ENCODE peak calls at places on chromosomes 7 and 10, in eight cellular contexts. X is activated CD8-positive, alpha-beta T cell treated with anti-CD3 and anti-CD28 coated beads for 36 hours; A is adrenal gland; O is adipocyte; D is D341Med; I is G401; K is OCI-LY7; G is T-helper 17 cell. T is an unnamed sample.

GRCh38 chr10:43249962-43250624 is 16.8 kb downstream of the RASGEF1A start:
- DNase-seq in X (peak), A (no peak), O (no peak), D (no peak), I (no peak), K (no peak), G (no peak), T (no peak)

GRCh38 chr7:157589680-157590079 is 252.9 kb downstream of the DNAJB6 start:
- DNase-seq in X (no peak), A (no peak), O (no peak), D (no peak), I (no peak), K (no peak), G (no peak), T (no peak)

GRCh38 chr7:50620418-50620817 is 55.2 kb upstream of the DDC start:
- DNase-seq in X (no peak), A (no peak), O (no peak), D (peak), I (no peak), K (no peak), G (no peak), T (no peak)

GRCh38 chr10:125102821-125103220 is 57.5 kb downstream of the CTBP2 start:
- DNase-seq in X (no peak), A (no peak), O (no peak), D (no peak), I (peak), K (peak), G (no peak), T (no peak)

GRCh38 chr7:39650676-39651075 is 27.3 kb downstream of the RALA start:
- DNase-seq in X (no peak), A (peak), O (peak), D (no peak), I (no peak), K (no peak), G (no peak), T (peak)

GRCh38 chr7:135923700-135924261 is 53.4 kb downstream of the MTPN start:
- DNase-seq in X (no peak), A (peak), O (peak), D (no peak), I (no peak), K (no peak), G (no peak), T (no peak)

GRCh38 chr10:20975236-20975635 is 78.1 kb upstream of the NEBL start:
- DNase-seq in X (no peak), A (no peak), O (no peak), D (no peak), I (peak), K (no peak), G (no peak), T (peak)

GRCh38 chr10:89342219-89342966 is 14.6 kb downstream of the IFIT3 start:
- DNase-seq in X (no peak), A (peak), O (peak), D (no peak), I (peak), K (no peak), G (no peak), T (peak)

GRCh38 chr7:91683823-91684222 is 196.7 kb downstream of the MTERF1 start:
- DNase-seq in X (no peak), A (no peak), O (peak), D (peak), I (no peak), K (no peak), G (no peak), T (no peak)

GRCh38 chr10:110650265-110650668 is 6.1 kb downstream of the RBM20 start:
- DNase-seq in X (no peak), A (no peak), O (no peak), D (no peak), I (no peak), K (peak), G (no peak), T (no peak)

GRCh38 chr7:20407585-20408466 is 77.1 kb downstream of the ITGB8 start:
- DNase-seq in X (no peak), A (peak), O (peak), D (peak), I (no peak), K (no peak), G (no peak), T (peak)

GRCh38 chr10:67612156-67612555 is 83.8 kb downstream of the CTNNA3 start:
- DNase-seq in X (no peak), A (no peak), O (no peak), D (no peak), I (no peak), K (no peak), G (no peak), T (no peak)

GRCh38 chr7:64886956-64887545 is 16.0 kb upstream of the ZNF273 start:
- DNase-seq in X (no peak), A (no peak), O (no peak), D (peak), I (no peak), K (no peak), G (no peak), T (no peak)

GRCh38 chr10:133391761-133392518 is 2.0 kb upstream of the MTG1 start:
- DNase-seq in X (peak), A (no peak), O (no peak), D (no peak), I (no peak), K (peak), G (no peak), T (no peak)

GRCh38 chr7:5139998-5140397 is 50.0 kb upstream of the WIPI2 start:
- DNase-seq in X (peak), A (peak), O (peak), D (peak), I (peak), K (peak), G (no peak), T (peak)

GRCh38 chr7:55439627-55440026 is 74.5 kb downstream of the LANCL2 start:
- DNase-seq in X (peak), A (no peak), O (no peak), D (no peak), I (peak), K (no peak), G (no peak), T (peak)

GRCh38 chr10:101495324-101495925 is 92.6 kb downstream of the POLL start:
- DNase-seq in X (no peak), A (no peak), O (no peak), D (peak), I (peak), K (peak), G (no peak), T (peak)

GRCh38 chr7:151351967-151352366 is 10.4 kb downstream of the NUB1 start:
- DNase-seq in X (peak), A (no peak), O (no peak), D (no peak), I (no peak), K (peak), G (peak), T (no peak)

GRCh38 chr7:101507791-101508252 is 121.3 kb downstream of the MYL10 start:
- DNase-seq in X (peak), A (peak), O (peak), D (peak), I (peak), K (peak), G (no peak), T (peak)

GRCh38 chr10:49089152-49089788 is 26.1 kb downstream of the VSTM4 start:
- DNase-seq in X (no peak), A (no peak), O (no peak), D (no peak), I (no peak), K (no peak), G (no peak), T (no peak)

GRCh38 chr7:91082854-91083495 is 181.3 kb upstream of the FZD1 start:
- DNase-seq in X (no peak), A (no peak), O (peak), D (no peak), I (peak), K (peak), G (no peak), T (peak)

GRCh38 chr10:101297901-101298451 is 56.0 kb upstream of the BTRC start:
- DNase-seq in X (peak), A (peak), O (peak), D (peak), I (peak), K (peak), G (peak), T (peak)

GRCh38 chr10:69088471-69088769 is 517 bp downstream of the SRGN start:
- DNase-seq in X (peak), A (no peak), O (peak), D (no peak), I (no peak), K (no peak), G (no peak), T (no peak)

GRCh38 chr10:6916601-6917000 is 336.5 kb upstream of the PRKCQ start:
- DNase-seq in X (no peak), A (no peak), O (no peak), D (no peak), I (no peak), K (peak), G (no peak), T (no peak)

GRCh38 chr10:14560274-14560673 is 214.4 kb downstream of the FAM107B start:
- DNase-seq in X (peak), A (no peak), O (peak), D (no peak), I (no peak), K (peak), G (peak), T (peak)

GRCh38 chr7:104061652-104062051 is 72.2 kb upstream of the RELN start:
- DNase-seq in X (no peak), A (no peak), O (no peak), D (no peak), I (no peak), K (no peak), G (no peak), T (no peak)

GRCh38 chr7:144656960-144657359 is 178.9 kb downstream of the TPK1 start:
- DNase-seq in X (peak), A (no peak), O (no peak), D (peak), I (no peak), K (no peak), G (no peak), T (no peak)

GRCh38 chr7:11428877-11429617 is 403.0 kb downstream of the THSD7A start:
- DNase-seq in X (no peak), A (no peak), O (no peak), D (no peak), I (no peak), K (no peak), G (no peak), T (no peak)

GRCh38 chr10:100341953-100342626 is 4.9 kb upstream of the SCD start:
- DNase-seq in X (peak), A (peak), O (peak), D (peak), I (peak), K (peak), G (no peak), T (peak)